ENCODE peak calls at places on chromosome 1, in eight cellular contexts. G is endothelial cell of umbilical vein, U is endodermal cell, W is uterus, F is adrenal gland, P is upper lobe of right lung, A is Panc1, S is transverse colon. C is an unnamed sample.

GRCh38 chr1:43308635-43309580 is 8.1 kb downstream of the TIE1 start:
- DNase-seq in W (no peak), G (no peak), F (no peak), S (no peak), P (peak; percentile 36), U (no peak), A (no peak), C (no peak)

GRCh38 chr1:118185083-118185899 is at the start of gene SPAG17:
- DNase-seq in A (no peak), W (no peak), F (peak; percentile 81), G (peak; percentile 11), P (peak; percentile 77), U (peak; percentile 98), S (peak; percentile 48), C (peak; percentile 80)

GRCh38 chr1:27504588-27505419 is 14.8 kb upstream of the WASF2 start:
- DNase-seq in S (peak; percentile 54), A (no peak), U (peak; percentile 88), F (peak; percentile 85), P (no peak), W (peak; percentile 85), G (no peak), C (peak; percentile 67)

GRCh38 chr1:115266729-115267421 is 71.2 kb downstream of the NGF start:
- DNase-seq in F (peak; percentile 76), G (no peak), P (no peak), A (no peak), S (no peak), U (no peak), W (peak; percentile 32), C (no peak)

GRCh38 chr1:1827089-1827433 is 48.8 kb upstream of the NADK start:
- DNase-seq in F (no peak), S (no peak), U (no peak), P (no peak), W (no peak), G (no peak), A (no peak), C (no peak)

GRCh38 chr1:158028956-158029355 is 35.5 kb downstream of the KIRREL1 start:
- DNase-seq in U (no peak), A (no peak), S (no peak), F (no peak), G (no peak), P (no peak), W (no peak), C (no peak)

GRCh38 chr1:18556364-18556763 is 74.3 kb upstream of the PAX7 start:
- DNase-seq in G (no peak), W (no peak), S (no peak), A (no peak), F (no peak), P (no peak), U (no peak), C (no peak)

GRCh38 chr1:87979079-87979478 is 650.4 kb downstream of the LMO4 start:
- DNase-seq in W (no peak), F (no peak), U (no peak), P (no peak), G (no peak), A (no peak), S (no peak), C (no peak)

GRCh38 chr1:163531345-163531744 is 209.6 kb downstream of the NUF2 start:
- DNase-seq in G (no peak), U (no peak), F (no peak), A (no peak), P (no peak), W (no peak), S (no peak), C (no peak)

GRCh38 chr1:163535401-163535800 is 213.6 kb downstream of the NUF2 start:
- DNase-seq in P (no peak), S (no peak), F (no peak), G (no peak), W (no peak), A (no peak), U (no peak), C (no peak)

GRCh38 chr1:163537809-163538208 is 216.1 kb downstream of the NUF2 start:
- DNase-seq in W (no peak), F (peak; percentile 59), G (no peak), S (no peak), P (no peak), A (no peak), U (no peak), C (no peak)

GRCh38 chr1:163538682-163539081 is 216.9 kb downstream of the NUF2 start:
- DNase-seq in F (no peak), W (no peak), G (no peak), U (no peak), P (no peak), S (no peak), A (no peak), C (no peak)

DNA sequence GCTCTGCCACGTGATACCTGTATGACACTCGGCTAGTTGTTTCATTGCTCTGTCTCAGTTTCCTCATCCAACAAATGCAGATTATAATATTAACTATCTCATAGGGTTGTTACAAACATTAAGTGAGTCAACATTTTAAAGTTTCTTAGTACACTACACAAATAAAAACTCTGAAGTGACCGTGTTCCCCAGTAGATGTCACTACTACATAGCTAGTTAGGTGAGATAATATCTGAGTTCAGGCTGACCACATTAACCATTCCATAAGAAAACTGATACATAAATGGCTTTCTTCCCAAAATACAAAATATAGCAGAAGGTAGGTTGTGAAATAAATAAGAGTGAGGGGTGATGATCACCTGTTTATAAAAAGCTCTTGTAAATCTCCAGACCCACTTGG is 214.1 kb downstream of the NUF2 start:
- DNase-seq in P (no peak), U (no peak), S (no peak), A (peak; percentile 17), W (no peak), G (peak; percentile 30), F (no peak), C (no peak)
- TF ChIP-seq CTCF in P (no peak), U (peak; percentile 83), S (peak; percentile 36), A (peak; percentile 50), W (peak; percentile 23), G (no peak), F (peak; percentile 51), C (no peak)

DNA sequence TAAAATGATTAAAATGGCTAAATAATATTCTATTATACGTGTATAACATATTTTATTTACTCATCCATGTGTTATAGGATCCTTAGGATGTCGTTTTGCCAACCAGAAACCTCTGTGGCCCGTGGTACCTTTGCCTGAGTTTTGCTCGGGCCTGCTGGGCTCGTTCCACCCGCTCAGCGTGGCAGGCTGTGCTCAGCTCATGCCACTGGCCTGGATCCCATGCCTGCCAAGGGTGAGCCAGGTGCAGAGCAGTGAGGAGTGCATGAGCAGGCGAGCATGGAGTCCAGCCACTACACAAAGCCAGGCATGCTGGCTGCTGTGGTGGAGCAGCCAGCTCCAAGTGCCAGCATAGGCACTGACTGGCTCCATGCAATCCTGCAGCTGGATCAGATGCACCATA is 417.2 kb downstream of the TTLL7 start:
- DNase-seq in U (no peak), F (no peak), W (no peak), G (no peak), P (no peak), S (no peak), A (no peak), C (no peak)
- H3K27me3 ChIP-seq in U (peaks cover 23% of the 10 kb centered on the region), F (no peaks in the 10 kb centered on the region), W (no peaks in the 10 kb centered on the region), G (no peaks in the 10 kb centered on the region), P (no peaks in the 10 kb centered on the region), S (no peaks in the 10 kb centered on the region), A (no peaks in the 10 kb centered on the region), C (no peaks in the 10 kb centered on the region)

DNA sequence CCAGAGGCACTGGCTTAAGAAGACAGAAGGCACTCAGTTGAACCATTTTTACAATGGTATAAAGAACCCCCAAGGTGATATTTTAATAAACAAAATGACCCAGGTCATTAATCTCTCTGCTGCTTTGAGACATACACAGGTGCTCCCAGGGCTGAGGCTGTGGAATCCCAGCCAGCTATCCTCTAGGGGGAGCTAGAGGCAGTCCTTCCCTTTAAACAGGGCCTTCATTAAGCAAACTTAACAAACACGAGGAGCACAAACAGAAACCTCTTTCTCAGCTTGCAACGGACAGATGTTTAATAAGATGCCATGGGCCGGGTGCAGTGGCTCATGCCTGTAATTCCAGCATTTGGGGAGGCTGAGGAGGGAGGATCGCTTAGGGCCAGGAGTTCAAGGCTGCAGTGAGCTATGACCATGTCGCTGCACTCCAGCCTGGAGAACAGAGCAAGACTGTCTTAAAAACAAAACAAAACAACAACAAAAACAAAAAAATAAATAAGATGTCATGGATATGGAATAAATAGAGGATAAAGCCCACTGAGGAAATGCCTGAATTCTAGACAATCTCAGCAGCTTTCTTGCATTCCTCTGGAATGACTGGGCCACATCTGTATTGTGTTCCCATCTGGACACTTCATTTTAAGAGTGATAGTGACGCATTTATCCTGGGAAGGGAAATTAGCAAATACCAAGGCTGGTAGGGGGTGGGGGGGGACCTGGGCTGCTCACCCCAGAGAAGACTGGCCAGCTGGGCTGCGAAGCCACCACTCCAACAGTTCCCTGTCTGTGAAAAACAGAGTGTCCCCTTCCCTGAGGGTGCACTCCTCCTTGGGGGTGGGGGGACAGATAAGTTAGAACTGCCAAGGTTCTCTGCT is 106.5 kb downstream of the HIVEP3 start:
- DNase-seq in P (no peak), S (peak; percentile 57), W (no peak), G (peak; percentile 72), A (peak; percentile 47), F (peak; percentile 80), U (peak; percentile 88), C (peak; percentile 55)
- H3K27ac ChIP-seq in P (no peak overlapping the region), S (no peak overlapping the region), W (no peak overlapping the region), G (peak overlapping the region; percentile 95), A (no peak overlapping the region), F (peak overlapping the region; percentile 30), U (no peak overlapping the region), C (no peak overlapping the region)

GRCh38 chr1:166918618-166919017 is 42.6 kb upstream of the TADA1 start:
- DNase-seq in P (no peak), F (no peak), U (no peak), S (no peak), W (no peak), G (no peak), A (no peak), C (no peak)

GRCh38 chr1:166925791-166926483 is 49.4 kb downstream of the ILDR2 start:
- DNase-seq in P (no peak), W (no peak), G (no peak), S (no peak), A (no peak), F (no peak), U (no peak), C (no peak)

GRCh38 chr1:166924829-166925541 is 48.9 kb upstream of the TADA1 start:
- DNase-seq in W (no peak), P (no peak), F (no peak), A (no peak), S (no peak), U (no peak), G (no peak), C (peak; percentile 32)

GRCh38 chr1:166915941-166916340 is 39.9 kb upstream of the TADA1 start:
- DNase-seq in P (no peak), S (no peak), W (no peak), F (no peak), G (no peak), U (peak; percentile 61), A (no peak), C (no peak)

DNA sequence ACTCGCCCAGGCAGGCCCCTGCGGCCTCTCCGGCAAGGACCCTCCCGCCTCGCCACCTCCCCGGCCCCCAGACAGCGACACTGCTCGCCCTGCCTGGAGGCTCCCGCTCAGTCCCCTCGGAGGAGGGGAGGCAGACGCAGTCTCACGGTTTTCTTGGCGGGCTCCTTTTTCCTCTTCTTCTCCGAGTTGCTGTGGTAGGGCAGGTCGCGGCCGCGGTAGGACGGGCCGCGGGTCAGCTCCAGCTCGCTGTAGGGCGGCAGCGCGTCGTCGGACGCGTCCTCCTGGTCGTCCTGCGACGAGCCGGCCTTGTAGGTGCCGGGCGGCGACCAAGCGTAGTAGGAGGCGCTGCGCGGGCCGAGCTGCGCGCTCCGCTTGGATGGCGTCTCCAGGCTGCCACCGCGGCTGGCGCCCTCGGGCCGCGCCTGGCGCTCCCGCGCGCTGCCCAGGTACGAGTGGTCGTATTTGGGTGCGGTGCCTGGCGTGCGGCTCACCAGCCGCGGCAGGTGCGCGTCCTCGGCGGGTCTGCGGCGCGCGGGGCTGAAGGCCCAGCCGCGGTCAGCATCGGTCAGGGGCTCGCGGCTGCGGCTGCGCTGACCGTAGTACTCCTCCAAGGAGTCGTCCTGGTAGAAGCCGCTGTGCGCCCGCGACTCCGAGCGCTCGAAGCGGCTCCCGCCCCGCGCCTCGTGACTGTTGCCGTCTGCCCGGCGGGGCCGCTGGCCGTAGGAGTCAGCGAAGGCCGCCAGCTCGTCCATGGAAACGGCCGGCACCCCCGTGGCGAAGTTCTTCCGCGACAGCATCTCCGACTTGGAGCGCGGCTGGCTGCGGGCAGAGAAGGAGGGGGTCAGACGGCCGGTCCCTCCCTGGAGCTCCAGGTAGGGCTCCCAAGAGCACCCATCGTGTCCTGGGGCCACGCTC is 44.8 kb upstream of the TADA1 start:
- DNase-seq in W (no peak), U (peak; percentile 86), P (peak; percentile 60), A (no peak), G (no peak), S (no peak), F (no peak), C (peak; percentile 31)
- TF ChIP-seq CTCF in W (no peak), U (peak; percentile 29), P (no peak), A (no peak), G (no peak), S (no peak), F (no peak), C (no peak)

C was measured in colonic mucosa.